ENCODE peak calls at places on chromosomes 3 and 15, in six cellular contexts. One of them, this sample, is unnamed.

GRCh38 chr3:187741403-187742350 is 3.6 kb downstream of the BCL6 start:
- DNase-seq in fibroblast of lung: peak; percentile 79
- DNase-seq in heart left ventricle: peak; percentile 74
- DNase-seq in body of pancreas: peak; percentile 70
- DNase-seq in kidney: peak; percentile 88
- DNase-seq in GM12865: peak; percentile 58
- DNase-seq in this sample: no peak

GRCh38 chr15:31082771-31083393 is 18.6 kb downstream of the TRPM1 start:
- DNase-seq in GM12865: no peak
- DNase-seq in fibroblast of lung: no peak
- DNase-seq in body of pancreas: no peak
- DNase-seq in heart left ventricle: no peak
- DNase-seq in kidney: no peak
- DNase-seq in this sample: no peak

GRCh38 chr3:12286927-12287726 is 1.7 kb upstream of the PPARG start:
- DNase-seq in GM12865: no peak
- DNase-seq in heart left ventricle: peak; percentile 44
- DNase-seq in kidney: peak; percentile 85
- DNase-seq in body of pancreas: peak; percentile 15
- DNase-seq in fibroblast of lung: no peak
- DNase-seq in this sample: no peak

GRCh38 chr15:91186892-91187644 is 87.0 kb downstream of the SV2B start:
- DNase-seq in kidney: no peak
- DNase-seq in fibroblast of lung: peak; percentile 30
- DNase-seq in GM12865: peak; percentile 46
- DNase-seq in body of pancreas: peak; percentile 28
- DNase-seq in heart left ventricle: no peak
- DNase-seq in this sample: no peak

GRCh38 chr3:122824465-122825379 is 29.9 kb downstream of the SLC49A4 start:
- DNase-seq in kidney: no peak
- DNase-seq in GM12865: no peak
- DNase-seq in body of pancreas: no peak
- DNase-seq in heart left ventricle: no peak
- DNase-seq in fibroblast of lung: peak; percentile 14
- DNase-seq in this sample: no peak

GRCh38 chr3:105166893-105167292 is 199.8 kb upstream of the ALCAM start:
- DNase-seq in heart left ventricle: no peak
- DNase-seq in body of pancreas: no peak
- DNase-seq in GM12865: no peak
- DNase-seq in kidney: no peak
- DNase-seq in fibroblast of lung: peak; percentile 72
- DNase-seq in this sample: peak; percentile 47

GRCh38 chr3:143975549-143976152 is 4.0 kb downstream of the DIPK2A start:
- DNase-seq in heart left ventricle: no peak
- DNase-seq in GM12865: peak; percentile 72
- DNase-seq in fibroblast of lung: peak; percentile 66
- DNase-seq in kidney: no peak
- DNase-seq in body of pancreas: no peak
- DNase-seq in this sample: peak; percentile 50

GRCh38 chr3:127550758-127551157 is 39.8 kb downstream of the TPRA1 start:
- DNase-seq in kidney: peak; percentile 51
- DNase-seq in heart left ventricle: no peak
- DNase-seq in body of pancreas: no peak
- DNase-seq in GM12865: no peak
- DNase-seq in fibroblast of lung: no peak
- DNase-seq in this sample: no peak

GRCh38 chr3:101781166-101781565 is 2.2 kb downstream of the NXPE3 start:
- DNase-seq in body of pancreas: no peak
- DNase-seq in kidney: no peak
- DNase-seq in GM12865: no peak
- DNase-seq in heart left ventricle: no peak
- DNase-seq in fibroblast of lung: no peak
- DNase-seq in this sample: no peak

GRCh38 chr3:12929801-12930200 is 88.4 kb upstream of the RPL32 start:
- DNase-seq in GM12865: no peak
- DNase-seq in fibroblast of lung: no peak
- DNase-seq in heart left ventricle: no peak
- DNase-seq in kidney: no peak
- DNase-seq in body of pancreas: no peak
- DNase-seq in this sample: no peak

GRCh38 chr3:14352002-14352627 is 50.3 kb upstream of the SLC6A6 start:
- DNase-seq in GM12865: peak; percentile 79
- DNase-seq in body of pancreas: no peak
- DNase-seq in fibroblast of lung: no peak
- DNase-seq in heart left ventricle: no peak
- DNase-seq in kidney: peak; percentile 54
- DNase-seq in this sample: no peak

GRCh38 chr15:91032919-91033803 is 10.8 kb upstream of the VPS33B start:
- DNase-seq in fibroblast of lung: peak; percentile 10
- DNase-seq in heart left ventricle: peak; percentile 53
- DNase-seq in GM12865: peak; percentile 66
- DNase-seq in kidney: peak; percentile 79
- DNase-seq in body of pancreas: peak; percentile 98
- DNase-seq in this sample: no peak

GRCh38 chr3:114687157-114687556 is 393.3 kb downstream of the TIGIT start:
- DNase-seq in heart left ventricle: no peak
- DNase-seq in body of pancreas: no peak
- DNase-seq in kidney: no peak
- DNase-seq in GM12865: no peak
- DNase-seq in fibroblast of lung: no peak
- DNase-seq in this sample: no peak

GRCh38 chr15:66131200-66131599 is 122.3 kb downstream of the MEGF11 start:
- DNase-seq in GM12865: no peak
- DNase-seq in heart left ventricle: no peak
- DNase-seq in body of pancreas: peak; percentile 43
- DNase-seq in kidney: no peak
- DNase-seq in fibroblast of lung: no peak
- DNase-seq in this sample: no peak

GRCh38 chr3:164539215-164539614 is 539.1 kb downstream of the SI start:
- DNase-seq in heart left ventricle: no peak
- DNase-seq in fibroblast of lung: no peak
- DNase-seq in kidney: no peak
- DNase-seq in GM12865: no peak
- DNase-seq in body of pancreas: peak; percentile 26
- DNase-seq in this sample: no peak

DNA sequence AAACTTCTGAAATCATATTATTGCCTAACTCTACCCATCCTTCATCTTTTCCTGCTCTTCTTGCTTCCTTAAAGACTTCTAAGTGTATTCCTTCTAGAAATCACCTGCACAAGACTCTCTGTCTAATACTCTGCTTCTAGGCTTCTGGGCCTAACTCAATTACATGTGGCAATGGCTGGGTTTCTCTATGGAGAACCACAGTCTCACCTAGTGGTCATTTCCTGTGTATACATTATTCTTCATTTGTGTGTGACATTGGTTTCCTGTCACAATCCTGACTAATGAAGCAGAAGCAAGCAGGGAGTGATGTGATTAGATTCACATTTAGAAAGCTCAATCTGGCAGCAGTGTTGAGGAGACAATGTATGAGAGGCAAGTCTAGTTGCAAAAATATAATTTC is 16.9 kb upstream of the CLDN1 start:
- DNase-seq in heart left ventricle: no peak
- DNase-seq in fibroblast of lung: peak; percentile 63
- DNase-seq in body of pancreas: no peak
- DNase-seq in GM12865: peak; percentile 66
- DNase-seq in kidney: no peak
- DNase-seq in this sample: no peak
- TF ChIP-seq CTCF in heart left ventricle: no peak
- TF ChIP-seq CTCF in fibroblast of lung: no peak
- TF ChIP-seq CTCF in body of pancreas: no peak
- TF ChIP-seq CTCF in GM12865: no peak
- TF ChIP-seq CTCF in kidney: no peak
- TF ChIP-seq CTCF in this sample: peak; percentile 17

GRCh38 chr3:177589921-177590336 is 392.6 kb upstream of the TBL1XR1 start:
- DNase-seq in GM12865: peak; percentile 64
- DNase-seq in fibroblast of lung: peak; percentile 100
- DNase-seq in heart left ventricle: no peak
- DNase-seq in body of pancreas: peak; percentile 50
- DNase-seq in kidney: no peak
- DNase-seq in this sample: peak; percentile 91
- H3K4me3 ChIP-seq in GM12865: no peak overlapping the region
- H3K4me3 ChIP-seq in fibroblast of lung: no peak overlapping the region
- H3K4me3 ChIP-seq in heart left ventricle: no peak overlapping the region
- H3K4me3 ChIP-seq in body of pancreas: no peak overlapping the region
- H3K4me3 ChIP-seq in kidney: no peak overlapping the region
- H3K4me3 ChIP-seq in this sample: no peak overlapping the region

DNA sequence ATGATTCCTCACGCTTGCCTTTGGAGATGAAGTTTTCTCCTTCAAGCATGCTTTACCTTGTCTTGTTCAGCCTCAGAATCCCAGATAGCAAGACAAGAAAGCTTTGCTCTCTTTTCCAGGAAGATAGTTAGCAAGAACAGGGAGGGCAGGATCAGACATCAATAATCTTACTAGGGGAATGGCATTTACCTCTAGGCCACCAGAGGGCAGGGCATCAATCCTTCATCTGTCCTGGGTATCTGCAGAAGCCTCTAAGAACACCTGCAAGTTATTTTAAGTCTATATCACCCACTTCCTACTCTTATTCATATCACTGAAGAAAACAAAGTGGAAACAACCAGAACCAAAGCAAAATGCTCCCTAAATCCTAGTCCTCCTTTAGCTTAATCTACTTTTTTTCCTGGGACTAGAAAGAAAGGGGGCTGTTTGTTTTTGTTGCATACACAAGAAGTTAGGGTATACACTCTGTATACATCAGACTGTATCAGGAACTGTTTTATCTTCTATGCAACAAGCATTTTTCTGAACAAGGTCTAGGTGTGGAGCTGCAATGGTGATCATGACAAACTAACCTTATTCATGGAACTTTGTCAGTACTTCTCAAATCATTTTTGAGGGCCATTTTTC is 862.5 kb downstream of the CADM2 start:
- DNase-seq in body of pancreas: peak; percentile 16
- DNase-seq in fibroblast of lung: peak; percentile 11
- DNase-seq in heart left ventricle: no peak
- DNase-seq in GM12865: peak; percentile 26
- DNase-seq in kidney: no peak
- DNase-seq in this sample: no peak
- TF ChIP-seq CTCF in body of pancreas: peak; percentile 42
- TF ChIP-seq CTCF in fibroblast of lung: no peak
- TF ChIP-seq CTCF in heart left ventricle: no peak
- TF ChIP-seq CTCF in GM12865: peak; percentile 44
- TF ChIP-seq CTCF in kidney: peak; percentile 24
- TF ChIP-seq CTCF in this sample: peak; percentile 29

GRCh38 chr3:112090899-112091586 is 4.9 kb downstream of the C3orf52 start:
- DNase-seq in kidney: no peak
- DNase-seq in GM12865: peak; percentile 33
- DNase-seq in fibroblast of lung: no peak
- DNase-seq in body of pancreas: peak; percentile 63
- DNase-seq in heart left ventricle: no peak
- DNase-seq in this sample: no peak

GRCh38 chr3:112093180-112093522 is 7.0 kb downstream of the C3orf52 start:
- DNase-seq in GM12865: no peak
- DNase-seq in kidney: no peak
- DNase-seq in fibroblast of lung: no peak
- DNase-seq in heart left ventricle: no peak
- DNase-seq in body of pancreas: no peak
- DNase-seq in this sample: no peak

GRCh38 chr3:112096176-112096575 is 10.0 kb downstream of the C3orf52 start:
- DNase-seq in GM12865: no peak
- DNase-seq in fibroblast of lung: peak; percentile 38
- DNase-seq in kidney: no peak
- DNase-seq in body of pancreas: no peak
- DNase-seq in heart left ventricle: no peak
- DNase-seq in this sample: no peak

GRCh38 chr3:112089956-112090898 is 4.0 kb downstream of the C3orf52 start:
- DNase-seq in kidney: no peak
- DNase-seq in body of pancreas: no peak
- DNase-seq in heart left ventricle: no peak
- DNase-seq in GM12865: no peak
- DNase-seq in fibroblast of lung: no peak
- DNase-seq in this sample: no peak

GRCh38 chr3:112092439-112093179 is 6.4 kb downstream of the C3orf52 start:
- DNase-seq in body of pancreas: no peak
- DNase-seq in GM12865: peak; percentile 59
- DNase-seq in heart left ventricle: no peak
- DNase-seq in kidney: no peak
- DNase-seq in fibroblast of lung: peak; percentile 71
- DNase-seq in this sample: no peak
- H3K4me3 ChIP-seq in body of pancreas: no peak overlapping the region
- H3K4me3 ChIP-seq in GM12865: no peak overlapping the region
- H3K4me3 ChIP-seq in heart left ventricle: peak overlapping the region; percentile 32
- H3K4me3 ChIP-seq in kidney: no peak overlapping the region
- H3K4me3 ChIP-seq in fibroblast of lung: no peak overlapping the region
- H3K4me3 ChIP-seq in this sample: no peak overlapping the region

GRCh38 chr3:137035631-137036030 is 77.8 kb downstream of the IL20RB start:
- DNase-seq in fibroblast of lung: no peak
- DNase-seq in body of pancreas: no peak
- DNase-seq in kidney: no peak
- DNase-seq in GM12865: peak; percentile 44
- DNase-seq in heart left ventricle: no peak
- DNase-seq in this sample: no peak
- TF ChIP-seq CTCF in fibroblast of lung: no peak
- TF ChIP-seq CTCF in body of pancreas: no peak
- TF ChIP-seq CTCF in kidney: no peak
- TF ChIP-seq CTCF in GM12865: peak; percentile 29
- TF ChIP-seq CTCF in heart left ventricle: no peak
- TF ChIP-seq CTCF in this sample: peak; percentile 38

GRCh38 chr3:32850636-32851035 is 32.8 kb downstream of the TRIM71 start:
- DNase-seq in body of pancreas: no peak
- DNase-seq in kidney: no peak
- DNase-seq in heart left ventricle: no peak
- DNase-seq in fibroblast of lung: no peak
- DNase-seq in GM12865: no peak
- DNase-seq in this sample: no peak
- H3K4me3 ChIP-seq in body of pancreas: no peak overlapping the region
- H3K4me3 ChIP-seq in kidney: no peak overlapping the region
- H3K4me3 ChIP-seq in heart left ventricle: no peak overlapping the region
- H3K4me3 ChIP-seq in fibroblast of lung: no peak overlapping the region
- H3K4me3 ChIP-seq in GM12865: no peak overlapping the region
- H3K4me3 ChIP-seq in this sample: no peak overlapping the region

GRCh38 chr3:71584216-71585061 is 911 bp upstream of the FOXP1 start:
- DNase-seq in kidney: peak; percentile 66
- DNase-seq in fibroblast of lung: peak; percentile 71
- DNase-seq in heart left ventricle: peak; percentile 43
- DNase-seq in GM12865: peak; percentile 6
- DNase-seq in body of pancreas: peak; percentile 19
- DNase-seq in this sample: no peak

GRCh38 chr3:71585891-71586809 is 2.6 kb upstream of the FOXP1 start:
- DNase-seq in heart left ventricle: no peak
- DNase-seq in fibroblast of lung: peak; percentile 53
- DNase-seq in kidney: no peak
- DNase-seq in GM12865: peak; percentile 29
- DNase-seq in body of pancreas: no peak
- DNase-seq in this sample: no peak

GRCh38 chr3:71586810-71587242 is 3.3 kb upstream of the FOXP1 start:
- DNase-seq in heart left ventricle: no peak
- DNase-seq in kidney: no peak
- DNase-seq in fibroblast of lung: no peak
- DNase-seq in body of pancreas: no peak
- DNase-seq in GM12865: no peak
- DNase-seq in this sample: no peak

GRCh38 chr3:71583569-71584215 is at the start of gene FOXP1:
- DNase-seq in heart left ventricle: peak; percentile 89
- DNase-seq in kidney: peak; percentile 92
- DNase-seq in fibroblast of lung: peak; percentile 70
- DNase-seq in body of pancreas: peak; percentile 77
- DNase-seq in GM12865: peak; percentile 64
- DNase-seq in this sample: no peak

GRCh38 chr3:71585126-71585525 is 1.6 kb upstream of the FOXP1 start:
- DNase-seq in heart left ventricle: no peak
- DNase-seq in fibroblast of lung: peak; percentile 22
- DNase-seq in GM12865: no peak
- DNase-seq in kidney: no peak
- DNase-seq in body of pancreas: no peak
- DNase-seq in this sample: no peak
- TF ChIP-seq CTCF in heart left ventricle: no peak
- TF ChIP-seq CTCF in fibroblast of lung: no peak
- TF ChIP-seq CTCF in GM12865: no peak
- TF ChIP-seq CTCF in kidney: no peak
- TF ChIP-seq CTCF in body of pancreas: no peak
- TF ChIP-seq CTCF in this sample: no peak